ENCODE peak calls at places on chromosomes 6 and 20, in six cellular contexts. R is CD4-positive, alpha-beta memory T cell; N is stimulated activated effector memory CD8-positive, alpha-beta T cell treated with anti-CD3 and anti-CD28 coated beads, Interleukin-12 subunit alpha, Interleukin-12 subunit beta, amount 100 ng/mL, for 72 hours; B is AG04449; Y is NCI-H1092 treated with DMSO at 0.1 percent for 48 hours; F is NCI-H1105. H is an unnamed sample.

GRCh38 chr6:43669050-43669921 is 18.3 kb downstream of the MRPS18A start:
- DNase-seq in R (no peak), N (no peak), B (no peak), Y (no peak), F (no peak), H (no peak)

GRCh38 chr20:5141615-5142014 is 14.8 kb downstream of the CDS2 start:
- DNase-seq in R (no peak), N (no peak), B (no peak), Y (no peak), F (no peak), H (no peak)

GRCh38 chr20:41418739-41419293 is 52.2 kb upstream of the EMILIN3 start:
- DNase-seq in R (no peak), N (no peak), B (no peak), Y (no peak), F (no peak), H (no peak)

GRCh38 chr20:17825949-17826843 is 126.4 kb downstream of the BANF2 start:
- DNase-seq in R (no peak), N (peak), B (no peak), Y (no peak), F (no peak), H (no peak)

GRCh38 chr6:37531026-37531425 is 31.3 kb upstream of the CCDC167 start:
- DNase-seq in R (no peak), N (no peak), B (no peak), Y (no peak), F (no peak), H (no peak)

GRCh38 chr6:27228963-27229477 is 18.5 kb upstream of the PRSS16 start:
- DNase-seq in R (no peak), N (no peak), B (no peak), Y (no peak), F (no peak), H (no peak)

GRCh38 chr6:109644131-109644530 is 46.9 kb downstream of the AK9 start:
- DNase-seq in R (no peak), N (no peak), B (no peak), Y (no peak), F (no peak), H (no peak)

GRCh38 chr20:46642265-46642942 is 8.9 kb downstream of the SLC13A3 start:
- DNase-seq in R (no peak), N (no peak), B (no peak), Y (no peak), F (no peak), H (no peak)

GRCh38 chr6:10248378-10248843 is 166.5 kb downstream of the TFAP2A start:
- DNase-seq in R (no peak), N (no peak), B (peak), Y (no peak), F (no peak), H (no peak)